ENCODE peak calls at places on chromosomes 12 and 14, in ten cellular contexts. O, N, W, A, J, D, I, P, E and T are unnamed samples.

GRCh38 chr12:53352331-53353258 is 16.4 kb upstream of the SP7 start:
- DNase-seq in O (peak), N (peak), W (peak), A (peak), J (peak), D (peak), I (peak), P (peak), E (peak), T (peak)

GRCh38 chr12:45775465-45775864 is 46.0 kb downstream of the ARID2 start:
- DNase-seq in O (no peak), N (no peak), W (no peak), A (no peak), J (no peak), D (no peak), I (no peak), P (no peak), E (no peak), T (no peak)

GRCh38 chr12:131118366-131118765 is 164.7 kb downstream of the ADGRD1 start:
- DNase-seq in O (no peak), N (peak), W (no peak), A (no peak), J (no peak), D (no peak), I (no peak), P (peak), E (no peak), T (no peak)

GRCh38 chr14:93276031-93276716 is 56.7 kb downstream of the BTBD7 start:
- DNase-seq in O (no peak), N (no peak), W (no peak), A (no peak), J (no peak), D (no peak), I (no peak), P (no peak), E (no peak), T (no peak)

GRCh38 chr12:67752226-67752732 is 103.7 kb downstream of the DYRK2 start:
- DNase-seq in O (no peak), N (no peak), W (no peak), A (peak), J (no peak), D (no peak), I (no peak), P (no peak), E (no peak), T (no peak)

GRCh38 chr12:114400925-114401324 is 5.0 kb downstream of the TBX5 start:
- DNase-seq in O (no peak), N (no peak), W (no peak), A (no peak), J (peak), D (no peak), I (no peak), P (peak), E (no peak), T (no peak)

GRCh38 chr14:91108941-91109611 is 4.8 kb upstream of the DGLUCY start:
- DNase-seq in O (peak), N (peak), W (no peak), A (no peak), J (no peak), D (no peak), I (peak), P (peak), E (peak), T (no peak)

GRCh38 chr12:69024413-69024812 is 91.4 kb upstream of the CPM start:
- DNase-seq in O (no peak), N (no peak), W (no peak), A (peak), J (no peak), D (peak), I (peak), P (no peak), E (peak), T (no peak)

GRCh38 chr12:132427999-132428871 is 61.7 kb upstream of the FBRSL1 start:
- DNase-seq in O (no peak), N (no peak), W (no peak), A (no peak), J (no peak), D (no peak), I (no peak), P (no peak), E (no peak), T (no peak)

GRCh38 chr12:132572801-132573760 is 37.3 kb downstream of the LRCOL1 start:
- DNase-seq in O (no peak), N (no peak), W (no peak), A (no peak), J (no peak), D (no peak), I (no peak), P (no peak), E (no peak), T (no peak)

GRCh38 chr14:87049886-87050820 is 942.8 kb downstream of the GALC start:
- DNase-seq in O (no peak), N (no peak), W (no peak), A (peak), J (peak), D (no peak), I (no peak), P (no peak), E (no peak), T (no peak)

GRCh38 chr14:95037273-95037672 is 120.1 kb downstream of the DICER1 start:
- DNase-seq in O (no peak), N (no peak), W (no peak), A (no peak), J (no peak), D (no peak), I (no peak), P (no peak), E (no peak), T (peak)

GRCh38 chr14:28867571-28867970 is 101.0 kb downstream of the FOXG1 start:
- DNase-seq in O (no peak), N (no peak), W (no peak), A (peak), J (no peak), D (no peak), I (no peak), P (no peak), E (no peak), T (no peak)

GRCh38 chr14:82510007-82510406 is 976.4 kb upstream of the SEL1L start:
- DNase-seq in O (no peak), N (no peak), W (no peak), A (no peak), J (no peak), D (no peak), I (no peak), P (no peak), E (no peak), T (no peak)

GRCh38 chr14:96208739-96209138 is 4.1 kb downstream of the BDKRB2 start:
- DNase-seq in O (no peak), N (no peak), W (no peak), A (no peak), J (no peak), D (no peak), I (no peak), P (no peak), E (no peak), T (no peak)

GRCh38 chr12:128976120-128976519 is 122.8 kb downstream of the GLT1D1 start:
- DNase-seq in O (no peak), N (no peak), W (no peak), A (no peak), J (no peak), D (no peak), I (peak), P (no peak), E (peak), T (no peak)

GRCh38 chr12:22101749-22102243 is 55.8 kb downstream of the CMAS start:
- DNase-seq in O (peak), N (peak), W (no peak), A (peak), J (peak), D (no peak), I (peak), P (no peak), E (peak), T (no peak)

GRCh38 chr14:76664790-76665189 is 96.5 kb upstream of the VASH1 start:
- DNase-seq in O (no peak), N (no peak), W (no peak), A (no peak), J (no peak), D (no peak), I (no peak), P (no peak), E (no peak), T (peak)

GRCh38 chr12:14901228-14901562 is 15.5 kb upstream of the MGP start:
- DNase-seq in O (no peak), N (no peak), W (no peak), A (no peak), J (no peak), D (no peak), I (no peak), P (peak), E (no peak), T (no peak)

GRCh38 chr12:68240975-68241374 is 12.4 kb downstream of the IL22 start:
- DNase-seq in O (no peak), N (no peak), W (no peak), A (peak), J (no peak), D (no peak), I (no peak), P (no peak), E (peak), T (no peak)

GRCh38 chr12:89698607-89699006 is 10.0 kb downstream of the ATP2B1 start:
- DNase-seq in O (no peak), N (no peak), W (no peak), A (no peak), J (no peak), D (no peak), I (no peak), P (no peak), E (no peak), T (no peak)

GRCh38 chr14:28361486-28361885 is 405.1 kb upstream of the FOXG1 start:
- DNase-seq in O (no peak), N (no peak), W (no peak), A (no peak), J (no peak), D (no peak), I (no peak), P (no peak), E (no peak), T (no peak)

DNA sequence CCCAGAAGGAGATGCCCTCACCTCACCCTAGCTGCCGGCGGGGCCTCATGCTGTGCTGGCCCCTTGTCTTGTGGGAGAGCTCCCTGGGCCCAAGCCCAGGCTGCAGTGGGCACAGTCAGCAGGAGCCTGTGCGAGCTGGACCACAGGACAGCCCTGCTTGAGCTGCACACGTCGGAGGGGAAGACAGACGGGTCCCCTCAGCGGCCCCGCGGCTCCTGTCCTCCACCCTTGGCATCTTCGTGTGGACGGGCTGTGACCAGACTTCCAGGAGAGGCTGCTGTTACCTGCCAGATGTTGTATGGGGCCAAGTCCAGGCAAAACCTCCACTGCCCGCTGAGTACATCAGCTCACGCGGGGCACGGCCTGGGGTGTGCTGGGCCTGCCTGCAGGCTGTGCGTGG is 9.4 kb upstream of the TEX22 start:
- DNase-seq in O (no peak), N (peak), W (no peak), A (no peak), J (no peak), D (no peak), I (no peak), P (no peak), E (no peak), T (no peak)
- H3K27ac ChIP-seq in O (peak), N (no peak), W (no peak), A (no peak), J (no peak), D (no peak), I (peak), P (peak), E (peak), T (no peak)

DNA sequence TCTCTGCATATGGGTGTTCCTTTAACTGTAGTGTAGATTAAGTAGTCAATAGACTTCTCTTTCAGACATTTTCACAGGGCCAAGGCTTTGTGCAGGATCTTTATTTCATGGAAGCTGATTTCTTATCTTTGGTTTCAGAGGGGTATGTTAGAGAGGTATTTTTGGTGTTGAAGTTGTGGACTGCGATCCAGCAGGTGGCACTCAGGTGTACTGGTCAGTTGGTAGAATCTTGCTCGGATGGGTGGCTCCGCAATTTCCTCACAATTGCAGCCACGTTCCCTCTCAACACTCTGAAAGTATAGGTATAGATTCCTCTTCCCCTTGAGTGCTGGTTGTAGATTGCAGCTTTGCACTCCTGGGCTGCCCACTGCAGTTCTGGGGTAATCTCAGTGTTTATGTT is 44.3 kb downstream of the OSBPL8 start:
- DNase-seq in O (no peak), N (no peak), W (no peak), A (no peak), J (no peak), D (no peak), I (no peak), P (no peak), E (no peak), T (no peak)
- TF ChIP-seq CTCF in O (no peak), N (no peak), W (no peak), A (no peak), J (no peak), D (peak), I (no peak), P (no peak), E (no peak), T (no peak)

GRCh38 chr12:1306817-1307216 is 287.6 kb downstream of the FBXL14 start:
- DNase-seq in O (no peak), N (no peak), W (no peak), A (no peak), J (no peak), D (no peak), I (no peak), P (no peak), E (no peak), T (no peak)

GRCh38 chr12:1305063-1305434 is 289.3 kb downstream of the FBXL14 start:
- DNase-seq in O (no peak), N (no peak), W (no peak), A (no peak), J (no peak), D (no peak), I (no peak), P (no peak), E (no peak), T (no peak)

GRCh38 chr12:1307796-1308195 is 286.6 kb downstream of the FBXL14 start:
- DNase-seq in O (no peak), N (no peak), W (no peak), A (no peak), J (no peak), D (no peak), I (no peak), P (no peak), E (no peak), T (no peak)

GRCh38 chr12:1309610-1310009 is 284.8 kb downstream of the FBXL14 start:
- DNase-seq in O (no peak), N (no peak), W (no peak), A (no peak), J (no peak), D (no peak), I (no peak), P (no peak), E (no peak), T (no peak)

DNA sequence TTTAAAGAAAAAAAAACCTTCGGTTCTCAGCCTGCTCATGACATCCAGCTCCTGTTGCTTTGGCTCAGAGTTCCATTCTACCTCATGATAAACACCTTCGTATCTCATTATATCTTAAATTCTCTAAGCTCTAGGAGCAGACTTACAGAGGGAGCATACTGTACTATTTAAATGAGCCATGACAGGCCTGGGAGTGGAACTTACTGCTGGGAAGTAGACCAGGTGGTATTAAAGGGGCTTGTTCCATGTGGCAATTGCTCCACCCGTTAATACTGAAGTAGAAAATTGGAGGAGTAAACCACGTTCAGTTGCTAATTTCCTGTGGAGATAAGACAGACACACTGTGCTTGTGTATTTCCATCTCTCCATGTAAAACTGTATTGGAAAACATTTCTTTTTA is 288.3 kb downstream of the FBXL14 start:
- DNase-seq in O (no peak), N (no peak), W (no peak), A (no peak), J (no peak), D (no peak), I (no peak), P (no peak), E (no peak), T (no peak)
- H3K4me3 ChIP-seq in O (no peak), N (no peak), W (no peak), A (no peak), J (no peak), D (no peak), I (no peak), P (no peak), E (no peak), T (no peak)

GRCh38 chr12:24394246-24394645 is 444.8 kb upstream of the SOX5 start:
- DNase-seq in O (no peak), N (no peak), W (no peak), A (no peak), J (no peak), D (no peak), I (no peak), P (no peak), E (no peak), T (no peak)
- H3K27ac ChIP-seq in O (no peak), N (no peak), W (no peak), A (no peak), J (no peak), D (no peak), I (no peak), P (no peak), E (no peak), T (no peak)

GRCh38 chr12:117098071-117098360 is 1.2 kb downstream of the TESC start:
- DNase-seq in O (no peak), N (no peak), W (no peak), A (no peak), J (no peak), D (no peak), I (no peak), P (no peak), E (no peak), T (no peak)

GRCh38 chr12:117101953-117102833 is 3.0 kb upstream of the TESC start:
- DNase-seq in O (no peak), N (no peak), W (no peak), A (no peak), J (no peak), D (no peak), I (no peak), P (no peak), E (no peak), T (no peak)

GRCh38 chr12:117098361-117099217 is 627 bp downstream of the TESC start:
- DNase-seq in O (no peak), N (no peak), W (no peak), A (no peak), J (no peak), D (no peak), I (no peak), P (peak), E (peak), T (no peak)

GRCh38 chr12:117100851-117101673 is 1.8 kb upstream of the TESC start:
- DNase-seq in O (no peak), N (no peak), W (no peak), A (no peak), J (no peak), D (no peak), I (no peak), P (peak), E (no peak), T (no peak)

GRCh38 chr12:117100251-117100650 is 1.0 kb upstream of the TESC start:
- DNase-seq in O (no peak), N (no peak), W (no peak), A (no peak), J (no peak), D (peak), I (no peak), P (peak), E (no peak), T (no peak)
- TF ChIP-seq CTCF in O (no peak), N (no peak), W (no peak), A (peak), J (peak), D (peak), I (no peak), P (no peak), E (no peak), T (no peak)

DNA sequence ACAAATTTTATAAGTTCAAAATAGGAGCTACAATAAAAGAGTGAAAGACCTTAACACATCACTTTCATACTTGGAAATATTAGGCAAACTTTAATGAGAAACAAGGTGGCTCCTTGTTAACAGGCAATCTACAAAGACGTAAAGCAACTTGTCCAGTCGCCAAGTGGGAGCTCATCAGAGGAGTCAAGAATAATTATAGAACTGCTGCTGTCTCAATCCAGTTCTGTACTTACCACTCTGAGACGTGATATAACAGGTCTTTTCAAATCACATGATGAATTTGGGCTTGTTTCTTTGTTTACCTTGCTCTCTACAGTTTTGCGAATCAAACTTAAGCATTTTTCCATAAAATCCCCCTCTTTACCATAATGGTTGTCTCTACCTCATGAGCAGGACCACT is 3.6 kb downstream of the YBX3 start:
- DNase-seq in O (peak), N (peak), W (no peak), A (peak), J (no peak), D (no peak), I (no peak), P (no peak), E (no peak), T (no peak)
- H3K4me3 ChIP-seq in O (peak), N (peak), W (peak), A (peak), J (no peak), D (no peak), I (no peak), P (no peak), E (no peak), T (no peak)